ENCODE peak calls at places on chromosomes 2 and 18, in seven cellular contexts. S is esophagus squamous epithelium, A is HCT116, U is IMR-90, Q is A549, Z is heart left ventricle, N is ovary. B is an unnamed sample.

GRCh38 chr2:101307503-101307902 is 998 bp downstream of the RNF149 start:
- DNase-seq in S (no peak), A (no peak), U (no peak), Q (no peak), Z (no peak), N (peak; percentile 24), B (no peak)

GRCh38 chr2:9207641-9208301 is 1.2 kb downstream of the ASAP2 start:
- DNase-seq in S (no peak), A (no peak), U (no peak), Q (peak; percentile 50), Z (no peak), N (peak; percentile 34), B (peak; percentile 26)

GRCh38 chr2:164479460-164479859 is 141.8 kb downstream of the GRB14 start:
- DNase-seq in S (no peak), A (peak; percentile 27), U (peak; percentile 22), Q (peak; percentile 64), Z (no peak), N (peak; percentile 29), B (no peak)

GRCh38 chr2:150296795-150297546 is 190.5 kb downstream of the RND3 start:
- DNase-seq in S (no peak), A (no peak), U (peak; percentile 86), Q (peak; percentile 22), Z (no peak), N (no peak), B (no peak)

GRCh38 chr18:60978338-60978737 is 354.9 kb upstream of the CDH20 start:
- DNase-seq in S (no peak), A (no peak), U (peak; percentile 38), Q (no peak), Z (no peak), N (no peak), B (no peak)

GRCh38 chr2:202609381-202610145 is 25.2 kb upstream of the FAM117B start:
- DNase-seq in S (no peak), A (no peak), U (no peak), Q (no peak), Z (no peak), N (no peak), B (no peak)

GRCh38 chr18:48777026-48777736 is 173.6 kb downstream of the SMAD7 start:
- DNase-seq in S (no peak), A (no peak), U (peak; percentile 20), Q (peak; percentile 42), Z (peak; percentile 64), N (peak; percentile 64), B (peak; percentile 95)

GRCh38 chr2:170394988-170395387 is 217.0 kb downstream of the MYO3B start:
- DNase-seq in S (no peak), A (no peak), U (no peak), Q (peak; percentile 2), Z (no peak), N (no peak), B (no peak)

GRCh38 chr2:27304488-27305240 is 3.6 kb downstream of the UCN start:
- DNase-seq in S (no peak), A (no peak), U (no peak), Q (no peak), Z (no peak), N (no peak), B (no peak)

GRCh38 chr2:55111230-55111569 is 60.9 kb upstream of the RTN4 start:
- DNase-seq in S (no peak), A (no peak), U (no peak), Q (no peak), Z (no peak), N (no peak), B (no peak)

GRCh38 chr2:184190725-184191124 is 407.6 kb upstream of the ZNF804A start:
- DNase-seq in S (no peak), A (no peak), U (no peak), Q (no peak), Z (no peak), N (no peak), B (no peak)

GRCh38 chr18:24270358-24270936 is 127.2 kb downstream of the OSBPL1A start:
- DNase-seq in S (no peak), A (no peak), U (peak; percentile 8), Q (no peak), Z (no peak), N (no peak), B (no peak)

GRCh38 chr18:78739115-78739514 is 240.5 kb upstream of the SALL3 start:
- DNase-seq in S (no peak), A (no peak), U (no peak), Q (no peak), Z (no peak), N (no peak), B (no peak)

GRCh38 chr2:75375646-75376582 is 176.6 kb upstream of the TACR1 start:
- DNase-seq in S (no peak), A (no peak), U (peak; percentile 19), Q (no peak), Z (no peak), N (no peak), B (no peak)

GRCh38 chr2:174691203-174691779 is 73.0 kb downstream of the CHRNA1 start:
- DNase-seq in S (no peak), A (no peak), U (no peak), Q (no peak), Z (no peak), N (no peak), B (no peak)

GRCh38 chr2:121052507-121052906 is 232.5 kb downstream of the TFCP2L1 start:
- DNase-seq in S (no peak), A (no peak), U (no peak), Q (no peak), Z (no peak), N (no peak), B (no peak)

GRCh38 chr2:207283356-207283755 is 117.6 kb upstream of the KLF7 start:
- DNase-seq in S (no peak), A (no peak), U (no peak), Q (no peak), Z (peak; percentile 38), N (no peak), B (no peak)

GRCh38 chr2:177467646-177468045 is 75.1 kb downstream of the AGPS start:
- DNase-seq in S (no peak), A (no peak), U (peak; percentile 76), Q (no peak), Z (no peak), N (no peak), B (no peak)

GRCh38 chr18:9771261-9771976 is 63.3 kb downstream of the RAB31 start:
- DNase-seq in S (no peak), A (peak; percentile 56), U (peak; percentile 57), Q (peak; percentile 73), Z (peak; percentile 87), N (peak; percentile 82), B (peak; percentile 32)

GRCh38 chr2:95392730-95393455 is 9.6 kb upstream of the FAHD2A start:
- DNase-seq in S (no peak), A (no peak), U (no peak), Q (no peak), Z (no peak), N (no peak), B (no peak)

GRCh38 chr2:48438266-48438665 is 91.7 kb upstream of the STON1 start:
- DNase-seq in S (no peak), A (no peak), U (no peak), Q (no peak), Z (no peak), N (no peak), B (no peak)

GRCh38 chr2:25822190-25823117 is 55.8 kb downstream of the ASXL2 start:
- DNase-seq in S (no peak), A (no peak), U (no peak), Q (peak; percentile 30), Z (peak; percentile 38), N (peak; percentile 40), B (peak; percentile 24)

GRCh38 chr2:216232721-216233120 is 123.6 kb downstream of the XRCC5 start:
- DNase-seq in S (no peak), A (no peak), U (no peak), Q (no peak), Z (no peak), N (no peak), B (no peak)

GRCh38 chr2:233438573-233439147 is 84.4 kb downstream of the DGKD start:
- DNase-seq in S (no peak), A (no peak), U (no peak), Q (no peak), Z (no peak), N (no peak), B (no peak)

DNA sequence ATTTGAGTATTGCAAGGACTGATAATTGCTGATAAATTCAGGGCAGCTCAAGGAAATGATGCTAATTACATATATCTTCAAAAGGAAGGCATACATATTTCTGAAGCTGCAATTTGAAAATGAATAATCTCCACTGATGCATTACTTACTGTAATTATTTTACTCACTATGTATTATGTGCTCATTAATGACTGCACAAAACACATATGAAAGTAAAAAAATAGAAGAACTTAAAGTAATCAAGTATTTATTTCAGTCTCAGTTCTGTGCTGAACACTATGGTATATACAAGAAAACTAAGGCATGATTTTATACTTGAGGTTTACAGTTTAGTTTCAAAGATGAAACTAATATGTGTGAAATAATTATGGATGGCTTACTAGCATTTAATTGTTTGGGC is 9.3 kb downstream of the ACTR3 start:
- DNase-seq in S (no peak), A (no peak), U (no peak), Q (no peak), Z (no peak), N (no peak), B (no peak)
- TF ChIP-seq POLR2A in S (no peak), A (no peak), U (no peak), Q (no peak), Z (no peak), N (no peak), B (no peak)

DNA sequence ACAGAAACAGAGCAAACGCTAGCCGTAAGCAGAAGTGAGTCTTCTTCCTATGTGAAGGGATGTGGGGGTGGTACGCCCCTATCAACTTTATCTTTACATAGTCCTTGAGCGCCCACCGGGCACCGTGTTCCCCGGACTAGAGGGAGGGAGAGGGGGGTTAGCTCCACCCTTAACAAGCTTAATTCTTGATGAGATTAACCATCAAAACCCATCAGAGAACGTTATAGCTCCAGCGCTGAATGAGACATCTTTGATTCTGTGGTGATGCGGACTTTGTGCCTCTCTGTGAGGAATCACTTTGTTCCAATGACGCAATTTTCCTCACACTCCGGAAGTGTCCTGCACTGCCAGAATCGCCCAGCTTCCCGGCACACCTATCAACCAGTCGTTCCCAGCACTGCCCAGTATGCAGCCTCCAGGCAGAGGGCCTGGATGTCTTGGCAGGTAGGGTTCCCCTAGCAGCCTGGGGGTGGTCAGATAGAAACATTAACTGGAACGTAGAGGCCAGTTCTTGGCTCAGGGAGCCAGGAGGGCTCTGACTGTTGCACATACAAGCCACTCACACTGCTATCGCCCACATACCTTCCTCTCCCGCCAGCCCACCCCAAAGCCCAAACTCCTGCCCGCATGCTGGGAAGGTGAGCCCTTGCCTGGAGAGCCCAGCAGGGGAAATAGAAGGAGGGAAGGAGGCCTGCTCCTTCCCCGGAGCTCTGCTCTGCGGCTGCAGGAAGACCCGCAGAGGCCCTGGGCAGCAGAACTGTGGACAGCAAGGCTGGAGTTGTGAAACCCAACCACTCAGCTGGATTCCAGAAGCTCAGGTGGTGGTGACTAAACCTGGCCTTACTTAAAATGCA is 1.9 kb upstream of the ODC1 start:
- DNase-seq in S (no peak), A (no peak), U (no peak), Q (peak; percentile 80), Z (no peak), N (no peak), B (no peak)
- TF ChIP-seq POLR2A in S (no peak), A (no peak), U (no peak), Q (no peak), Z (no peak), N (no peak), B (no peak)

GRCh38 chr2:43220229-43220981 is 6.0 kb downstream of the ZFP36L2 start:
- DNase-seq in S (no peak), A (no peak), U (peak; percentile 42), Q (no peak), Z (no peak), N (no peak), B (no peak)
- TF ChIP-seq POLR2A in S (no peak), A (no peak), U (no peak), Q (no peak), Z (no peak), N (no peak), B (no peak)

GRCh38 chr2:65430515-65431416 is 1.6 kb downstream of the SPRED2 start:
- DNase-seq in S (no peak), A (peak; percentile 75), U (peak; percentile 41), Q (peak; percentile 78), Z (peak; percentile 55), N (peak; percentile 55), B (no peak)
- TF ChIP-seq POLR2A in S (no peak), A (peak; percentile 43), U (no peak), Q (no peak), Z (no peak), N (no peak), B (peak; percentile 50)

B was measured in GM12892.